ENCODE peak calls at places on chromosomes 11 and 22, in seven cellular contexts. H is activated T-cell treated with anti-CD3 and anti-CD28 coated beads for 1 hour; M is NCI-H1417; K is activated CD4-positive, alpha-beta T cell treated with anti-CD3 and anti-CD28 coated beads, Interleukin-2, amount 50 U/mL, for 1 hour; G is AG09309; S is ELF-1; B is progenitor cell of endocrine pancreas. Q is an unnamed sample.

GRCh38 chr11:129117595-129118350 is 74.4 kb downstream of the ARHGAP32 start:
- DNase-seq in H (peak), M (peak), K (peak), G (peak), S (peak), B (no peak), Q (peak)

GRCh38 chr11:116396332-116396731 is 376.5 kb downstream of the BUD13 start:
- DNase-seq in H (no peak), M (no peak), K (no peak), G (no peak), S (no peak), B (no peak), Q (no peak)

GRCh38 chr11:113831314-113831713 is 44.1 kb downstream of the USP28 start:
- DNase-seq in H (no peak), M (no peak), K (no peak), G (no peak), S (no peak), B (no peak), Q (no peak)

GRCh38 chr22:37560682-37561208 is 465 bp downstream of the CDC42EP1 start:
- DNase-seq in H (no peak), M (no peak), K (no peak), G (no peak), S (peak), B (peak), Q (no peak)

GRCh38 chr11:45730014-45730413 is 64.6 kb upstream of the CHST1 start:
- DNase-seq in H (no peak), M (no peak), K (no peak), G (no peak), S (no peak), B (no peak), Q (no peak)

GRCh38 chr11:108825381-108825780 is 160.5 kb downstream of the DDX10 start:
- DNase-seq in H (no peak), M (no peak), K (no peak), G (no peak), S (no peak), B (no peak), Q (no peak)

GRCh38 chr22:19913337-19913936 is 28.1 kb upstream of the COMT start:
- DNase-seq in H (no peak), M (no peak), K (no peak), G (no peak), S (no peak), B (no peak), Q (no peak)

GRCh38 chr11:37942081-37942480 is 1344.0 kb upstream of the RAG2 start:
- DNase-seq in H (no peak), M (no peak), K (no peak), G (no peak), S (no peak), B (no peak), Q (no peak)

GRCh38 chr11:63837719-63838118 is 1.2 kb upstream of the MARK2 start:
- DNase-seq in H (no peak), M (peak), K (no peak), G (no peak), S (no peak), B (no peak), Q (no peak)

GRCh38 chr11:132312616-132313210 is 942.3 kb downstream of the NTM start:
- DNase-seq in H (no peak), M (peak), K (no peak), G (peak), S (peak), B (no peak), Q (no peak)

GRCh38 chr11:69301491-69302401 is 7.8 kb downstream of the MYEOV start:
- DNase-seq in H (no peak), M (no peak), K (no peak), G (no peak), S (no peak), B (no peak), Q (no peak)

GRCh38 chr11:114562166-114562916 is 2.7 kb upstream of the NXPE1 start:
- DNase-seq in H (no peak), M (no peak), K (no peak), G (peak), S (no peak), B (no peak), Q (no peak)

GRCh38 chr11:14148653-14149273 is 186.2 kb downstream of the SPON1 start:
- DNase-seq in H (no peak), M (no peak), K (no peak), G (peak), S (no peak), B (no peak), Q (no peak)

GRCh38 chr11:13917269-13917668 is 45.3 kb upstream of the SPON1 start:
- DNase-seq in H (no peak), M (no peak), K (no peak), G (no peak), S (no peak), B (no peak), Q (no peak)

GRCh38 chr22:45934168-45934564 is 42.8 kb downstream of the WNT7B start:
- DNase-seq in H (no peak), M (no peak), K (no peak), G (no peak), S (no peak), B (no peak), Q (no peak)

GRCh38 chr11:43447124-43447523 is 88.4 kb downstream of the TTC17 start:
- DNase-seq in H (no peak), M (no peak), K (no peak), G (no peak), S (no peak), B (no peak), Q (no peak)

GRCh38 chr22:43047605-43048004 is 32.7 kb upstream of the PACSIN2 start:
- DNase-seq in H (no peak), M (no peak), K (no peak), G (no peak), S (no peak), B (no peak), Q (no peak)

GRCh38 chr11:62427630-62428233 is 8.9 kb downstream of the SCGB1A1 start:
- DNase-seq in H (no peak), M (no peak), K (no peak), G (no peak), S (no peak), B (no peak), Q (no peak)